ENCODE peak calls at places on chromosomes 7 and 10, in five cellular contexts. Z, A, U, C and R are unnamed samples.

GRCh38 chr10:58641095-58641531 is 128.4 kb downstream of the BICC1 start:
- DNase-seq in U (no peak), C (no peak), A (no peak), Z (no peak), R (no peak)

GRCh38 chr10:116705498-116705897 is 36.9 kb downstream of the HSPA12A start:
- DNase-seq in A (peak; percentile 21), C (no peak), Z (no peak), U (no peak), R (no peak)

GRCh38 chr10:76874151-76874550 is 763.5 kb downstream of the KCNMA1 start:
- DNase-seq in C (no peak), Z (no peak), A (peak; percentile 71), U (no peak), R (no peak)

GRCh38 chr7:1950066-1950622 is 280.1 kb downstream of the ELFN1 start:
- DNase-seq in C (no peak), U (no peak), Z (no peak), A (no peak), R (no peak)

GRCh38 chr7:16728811-16729210 is 24.7 kb upstream of the TSPAN13 start:
- DNase-seq in U (no peak), C (no peak), A (no peak), Z (no peak), R (no peak)

GRCh38 chr10:68302871-68303270 is 29.0 kb upstream of the HNRNPH3 start:
- DNase-seq in U (no peak), C (no peak), Z (no peak), A (no peak), R (no peak)

GRCh38 chr7:156592124-156592884 is 48.3 kb upstream of the RNF32 start:
- DNase-seq in U (no peak), C (no peak), Z (no peak), A (no peak), R (no peak)

GRCh38 chr10:26214538-26215461 is 1.8 kb upstream of the GAD2 start:
- DNase-seq in A (no peak), U (no peak), C (no peak), Z (no peak), R (no peak)

GRCh38 chr7:98802088-98802780 is 67.6 kb downstream of the TMEM130 start:
- DNase-seq in U (no peak), C (peak; percentile 11), A (no peak), Z (no peak), R (peak; percentile 30)

GRCh38 chr10:99394256-99394655 is 36.2 kb downstream of the GOT1 start:
- DNase-seq in A (no peak), Z (no peak), C (no peak), U (no peak), R (peak; percentile 39)

GRCh38 chr10:114022292-114022691 is 21.4 kb upstream of the ADRB1 start:
- DNase-seq in Z (no peak), C (peak; percentile 66), A (no peak), U (no peak), R (no peak)

GRCh38 chr7:135253851-135254815 is 20.5 kb downstream of the STRA8 start:
- DNase-seq in A (peak; percentile 80), Z (peak; percentile 89), U (peak; percentile 43), C (peak; percentile 54), R (peak; percentile 73)

GRCh38 chr7:9945882-9946281 is 1027.8 kb upstream of the PHF14 start:
- DNase-seq in C (no peak), U (no peak), Z (no peak), A (no peak), R (no peak)

GRCh38 chr10:125004571-125005311 is 62.8 kb downstream of the ZRANB1 start:
- DNase-seq in Z (no peak), A (peak; percentile 49), C (no peak), U (peak; percentile 17), R (no peak)

GRCh38 chr7:6266699-6267098 is 5.7 kb downstream of the CYTH3 start:
- DNase-seq in U (no peak), A (no peak), Z (no peak), C (no peak), R (no peak)

GRCh38 chr7:29538322-29538874 is 25.2 kb upstream of the PRR15 start:
- DNase-seq in A (no peak), U (no peak), Z (no peak), C (no peak), R (no peak)

GRCh38 chr10:86585037-86585725 is 63.6 kb upstream of the WAPL start:
- DNase-seq in U (peak; percentile 74), C (peak; percentile 68), Z (peak; percentile 69), A (peak; percentile 70), R (peak; percentile 70)

GRCh38 chr10:89535185-89536012 is at the start of gene SLC16A12:
- DNase-seq in Z (no peak), U (no peak), A (peak; percentile 61), C (peak; percentile 40), R (no peak)

GRCh38 chr10:133351408-133352318 is 4.5 kb downstream of the PRAP1 start:
- DNase-seq in U (no peak), Z (no peak), C (no peak), A (peak; percentile 56), R (no peak)

GRCh38 chr7:87046456-87046855 is 13.0 kb downstream of the ELAPOR2 start:
- DNase-seq in A (no peak), C (no peak), U (no peak), Z (no peak), R (no peak)

GRCh38 chr7:29569648-29570047 is 6.0 kb downstream of the PRR15 start:
- DNase-seq in U (no peak), Z (no peak), C (no peak), A (no peak), R (no peak)

GRCh38 chr7:2967705-2968104 is 76.0 kb downstream of the CARD11 start:
- DNase-seq in C (no peak), U (no peak), A (peak; percentile 25), Z (no peak), R (no peak)

GRCh38 chr7:138565451-138566114 is 105.5 kb downstream of the TRIM24 start:
- DNase-seq in C (no peak), Z (peak; percentile 16), U (no peak), A (no peak), R (no peak)

GRCh38 chr7:116598278-116598677 is 73.4 kb downstream of the CAV1 start:
- DNase-seq in Z (no peak), A (no peak), U (no peak), C (no peak), R (no peak)

GRCh38 chr10:73433538-73433867 is at the start of gene MSS51:
- DNase-seq in C (no peak), U (no peak), Z (no peak), A (no peak), R (no peak)

GRCh38 chr7:110850239-110850638 is 240.7 kb upstream of the LRRN3 start:
- DNase-seq in U (no peak), Z (no peak), C (no peak), A (no peak), R (no peak)

GRCh38 chr10:62900829-62901571 is 84.8 kb upstream of the EGR2 start:
- DNase-seq in Z (no peak), A (no peak), C (no peak), U (no peak), R (no peak)

GRCh38 chr7:114540291-114540690 is 125.7 kb downstream of the FOXP2 start:
- DNase-seq in U (no peak), C (no peak), Z (no peak), A (no peak), R (no peak)

GRCh38 chr7:18421297-18422004 is 74.1 kb upstream of the HDAC9 start:
- DNase-seq in A (no peak), C (no peak), Z (no peak), U (no peak), R (no peak)

GRCh38 chr10:99742701-99743100 is 10.7 kb downstream of the CUTC start:
- DNase-seq in C (no peak), U (no peak), Z (no peak), A (no peak), R (no peak)

GRCh38 chr7:133060016-133060415 is 21.9 kb downstream of the CHCHD3 start:
- DNase-seq in Z (no peak), C (no peak), U (no peak), A (no peak), R (no peak)

GRCh38 chr10:43845121-43845520 is 196.4 kb upstream of the ZNF32 start:
- DNase-seq in U (no peak), A (no peak), Z (no peak), C (no peak), R (no peak)

GRCh38 chr10:126062132-126063032 is 166.0 kb downstream of the FANK1 start:
- DNase-seq in U (peak; percentile 51), C (peak; percentile 77), A (peak; percentile 95), Z (peak; percentile 97), R (peak; percentile 77)

GRCh38 chr10:93553501-93554374 is 12.7 kb upstream of the FFAR4 start:
- DNase-seq in C (no peak), A (no peak), Z (no peak), U (no peak), R (no peak)

GRCh38 chr7:127953423-127953822 is 77.8 kb downstream of the LRRC4 start:
- DNase-seq in A (no peak), C (no peak), U (no peak), Z (no peak), R (no peak)

DNA sequence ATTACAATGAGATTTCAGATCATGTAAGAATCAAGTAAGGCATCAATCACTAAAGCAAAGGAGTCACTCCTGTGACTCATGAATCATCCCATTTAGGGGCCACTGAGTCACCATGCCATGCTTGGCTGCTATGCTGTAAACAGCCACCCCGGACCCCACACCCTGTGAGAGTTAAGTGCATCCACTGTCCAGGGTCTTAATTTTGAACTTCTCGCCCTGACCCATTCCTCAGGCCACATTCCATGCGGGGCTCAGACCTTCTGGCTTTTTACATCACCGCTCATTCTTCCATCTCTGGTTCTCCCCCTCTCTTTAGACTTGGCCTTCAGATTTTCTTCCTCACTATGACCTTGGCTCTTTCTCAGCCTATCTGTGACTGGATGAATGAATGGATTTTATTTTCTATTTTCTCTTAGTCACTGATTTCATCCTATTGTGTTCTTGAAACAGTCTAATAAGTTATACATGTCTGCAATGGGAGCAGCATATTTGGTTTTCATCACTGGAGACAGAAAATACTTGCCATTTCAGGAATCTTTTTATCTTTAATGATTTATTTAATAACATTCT is 239.7 kb downstream of the SKIDA1 start:
- DNase-seq in Z (peak; percentile 49), C (no peak), A (no peak), U (no peak), R (no peak)
- H3K4me1 ChIP-seq in Z (peaks cover 8% of the 10 kb centered on the region), C (no peaks in the 10 kb centered on the region), A (no peaks in the 10 kb centered on the region), U (no peaks in the 10 kb centered on the region), R (no peaks in the 10 kb centered on the region)

GRCh38 chr10:104327745-104328635 is 10.3 kb downstream of the ITPRIP start:
- DNase-seq in C (peak; percentile 66), A (peak; percentile 72), U (no peak), Z (peak; percentile 87), R (no peak)
- H3K4me1 ChIP-seq in C (peaks cover 100% of the 10 kb centered on the region), A (peaks cover 100% of the 10 kb centered on the region), U (peaks cover 100% of the 10 kb centered on the region), Z (peaks cover 89% of the 10 kb centered on the region), R (peaks cover 60% of the 10 kb centered on the region)

DNA sequence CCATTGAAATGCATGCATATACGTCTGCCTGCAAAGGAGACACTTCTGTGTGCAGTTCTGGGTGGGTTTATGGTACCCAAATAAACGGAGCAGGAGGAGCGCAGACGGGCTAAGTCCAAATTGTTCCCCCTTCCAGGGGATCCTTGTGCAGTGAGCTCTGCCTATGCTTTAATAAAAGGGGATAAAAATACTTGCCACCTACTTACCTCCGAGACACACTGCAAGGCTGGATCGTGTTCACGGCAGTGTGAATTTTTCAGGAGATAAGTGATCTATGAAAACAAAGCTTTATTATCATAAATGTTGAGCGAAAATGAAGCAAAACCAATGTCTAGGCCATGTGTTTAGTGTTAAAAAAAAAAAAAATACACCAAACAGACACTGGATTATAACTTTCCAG is 308.8 kb upstream of the AOAH start:
- DNase-seq in Z (no peak), A (no peak), C (no peak), U (no peak), R (no peak)
- H3K4me1 ChIP-seq in Z (peaks cover 40% of the 10 kb centered on the region), A (peaks cover 19% of the 10 kb centered on the region), C (peaks cover 31% of the 10 kb centered on the region), U (peaks cover 27% of the 10 kb centered on the region), R (peaks cover 6% of the 10 kb centered on the region)

GRCh38 chr7:157854066-157854891 is 517.5 kb downstream of the DNAJB6 start:
- DNase-seq in A (peak; percentile 72), C (peak; percentile 61), U (peak; percentile 43), Z (no peak), R (peak; percentile 73)
- H3K4me1 ChIP-seq in A (peaks cover 12% of the 10 kb centered on the region), C (no peaks in the 10 kb centered on the region), U (peaks cover 20% of the 10 kb centered on the region), Z (no peaks in the 10 kb centered on the region), R (peaks cover 5% of the 10 kb centered on the region)